ENCODE peak calls at places on chromosomes 3 and 15, in seven cellular contexts. One of them, this sample, is unnamed.

GRCh38 chr3:114418724-114419543 is 125.1 kb downstream of the TIGIT start:
- DNase-seq in uterus: no peak
- DNase-seq in amygdala: no peak
- DNase-seq in NCI-H2081: peak
- DNase-seq in GM23338: peak
- DNase-seq in ureter: no peak
- DNase-seq in amniotic epithelial cell: peak
- DNase-seq in this sample: no peak

GRCh38 chr15:63501256-63502089 is 2.9 kb upstream of the USP3 start:
- DNase-seq in amygdala: peak
- DNase-seq in amniotic epithelial cell: peak
- DNase-seq in uterus: peak
- DNase-seq in GM23338: peak
- DNase-seq in ureter: peak
- DNase-seq in NCI-H2081: no peak
- DNase-seq in this sample: peak

GRCh38 chr3:184541886-184542562 is 19.6 kb upstream of the EPHB3 start:
- DNase-seq in ureter: peak
- DNase-seq in amygdala: no peak
- DNase-seq in NCI-H2081: no peak
- DNase-seq in amniotic epithelial cell: no peak
- DNase-seq in uterus: no peak
- DNase-seq in GM23338: no peak
- DNase-seq in this sample: peak

GRCh38 chr3:63128380-63128779 is 149.7 kb upstream of the SYNPR start:
- DNase-seq in GM23338: peak
- DNase-seq in ureter: no peak
- DNase-seq in uterus: no peak
- DNase-seq in amygdala: no peak
- DNase-seq in NCI-H2081: no peak
- DNase-seq in amniotic epithelial cell: no peak
- DNase-seq in this sample: no peak

GRCh38 chr15:61879219-61879618 is 181.0 kb downstream of the VPS13C start:
- DNase-seq in amygdala: no peak
- DNase-seq in NCI-H2081: peak
- DNase-seq in amniotic epithelial cell: no peak
- DNase-seq in ureter: no peak
- DNase-seq in GM23338: no peak
- DNase-seq in uterus: no peak
- DNase-seq in this sample: no peak

GRCh38 chr3:190380184-190380583 is 7.8 kb upstream of the CLDN16 start:
- DNase-seq in NCI-H2081: no peak
- DNase-seq in ureter: no peak
- DNase-seq in amygdala: no peak
- DNase-seq in GM23338: no peak
- DNase-seq in uterus: no peak
- DNase-seq in amniotic epithelial cell: no peak
- DNase-seq in this sample: no peak

GRCh38 chr3:127472506-127472905 is 118.0 kb downstream of the TPRA1 start:
- DNase-seq in uterus: no peak
- DNase-seq in GM23338: no peak
- DNase-seq in amygdala: no peak
- DNase-seq in NCI-H2081: no peak
- DNase-seq in ureter: no peak
- DNase-seq in amniotic epithelial cell: no peak
- DNase-seq in this sample: no peak

GRCh38 chr3:64185436-64185835 is 39.8 kb downstream of the PRICKLE2 start:
- DNase-seq in NCI-H2081: no peak
- DNase-seq in ureter: no peak
- DNase-seq in GM23338: no peak
- DNase-seq in amygdala: no peak
- DNase-seq in uterus: no peak
- DNase-seq in amniotic epithelial cell: peak
- DNase-seq in this sample: no peak

GRCh38 chr3:14721126-14721864 is 46.4 kb downstream of the C3orf20 start:
- DNase-seq in NCI-H2081: no peak
- DNase-seq in ureter: no peak
- DNase-seq in amygdala: no peak
- DNase-seq in uterus: no peak
- DNase-seq in GM23338: no peak
- DNase-seq in amniotic epithelial cell: no peak
- DNase-seq in this sample: no peak

GRCh38 chr15:60494108-60494507 is 15.2 kb upstream of the ICE2 start:
- DNase-seq in uterus: no peak
- DNase-seq in amygdala: no peak
- DNase-seq in GM23338: no peak
- DNase-seq in NCI-H2081: no peak
- DNase-seq in amniotic epithelial cell: no peak
- DNase-seq in ureter: no peak
- DNase-seq in this sample: no peak

GRCh38 chr3:112560330-112560729 is 1.4 kb downstream of the ATG3 start:
- DNase-seq in NCI-H2081: no peak
- DNase-seq in uterus: no peak
- DNase-seq in GM23338: no peak
- DNase-seq in amygdala: no peak
- DNase-seq in amniotic epithelial cell: no peak
- DNase-seq in ureter: no peak
- DNase-seq in this sample: no peak